ENCODE peak calls at places on chromosomes 13 and 19, in nine cellular contexts. One of them, this sample, is unnamed.

GRCh38 chr13:111371211-111371610 is 50.8 kb downstream of the TEX29 start:
- DNase-seq in aorta: no peak
- DNase-seq in left cardiac atrium: no peak
- DNase-seq in BJ: no peak
- DNase-seq in stimulated activated CD8-positive, alpha-beta memory T cell treated with anti-CD3 and anti-CD28 coated beads, Interleukin-7, amount 100 ng/mL, for 48 hours: no peak
- DNase-seq in CD8-positive, alpha-beta T cell: no peak
- DNase-seq in foreskin fibroblast: peak; percentile 37
- DNase-seq in IMR-90: peak; percentile 3
- DNase-seq in NCI-H2029: no peak
- DNase-seq in this sample: no peak

GRCh38 chr19:41619018-41619571 is 7.8 kb downstream of the CEACAM4 start:
- DNase-seq in aorta: no peak
- DNase-seq in left cardiac atrium: no peak
- DNase-seq in BJ: no peak
- DNase-seq in stimulated activated CD8-positive, alpha-beta memory T cell treated with anti-CD3 and anti-CD28 coated beads, Interleukin-7, amount 100 ng/mL, for 48 hours: no peak
- DNase-seq in CD8-positive, alpha-beta T cell: no peak
- DNase-seq in foreskin fibroblast: no peak
- DNase-seq in IMR-90: no peak
- DNase-seq in NCI-H2029: no peak
- DNase-seq in this sample: no peak

GRCh38 chr13:58051807-58052375 is 420.3 kb downstream of the PCDH17 start:
- DNase-seq in aorta: no peak
- DNase-seq in left cardiac atrium: no peak
- DNase-seq in BJ: no peak
- DNase-seq in stimulated activated CD8-positive, alpha-beta memory T cell treated with anti-CD3 and anti-CD28 coated beads, Interleukin-7, amount 100 ng/mL, for 48 hours: no peak
- DNase-seq in CD8-positive, alpha-beta T cell: no peak
- DNase-seq in foreskin fibroblast: no peak
- DNase-seq in IMR-90: no peak
- DNase-seq in NCI-H2029: no peak
- DNase-seq in this sample: no peak

GRCh38 chr19:2478324-2478755 is 2.4 kb downstream of the GADD45B start:
- DNase-seq in aorta: peak; percentile 83
- DNase-seq in left cardiac atrium: peak; percentile 67
- DNase-seq in BJ: no peak
- DNase-seq in stimulated activated CD8-positive, alpha-beta memory T cell treated with anti-CD3 and anti-CD28 coated beads, Interleukin-7, amount 100 ng/mL, for 48 hours: no peak
- DNase-seq in CD8-positive, alpha-beta T cell: peak; percentile 41
- DNase-seq in foreskin fibroblast: peak; percentile 81
- DNase-seq in IMR-90: peak; percentile 64
- DNase-seq in NCI-H2029: peak; percentile 56
- DNase-seq in this sample: peak; percentile 80

GRCh38 chr19:1863638-1864479 is 480 bp upstream of the KLF16 start:
- DNase-seq in aorta: peak; percentile 95
- DNase-seq in left cardiac atrium: peak; percentile 94
- DNase-seq in BJ: peak; percentile 30
- DNase-seq in stimulated activated CD8-positive, alpha-beta memory T cell treated with anti-CD3 and anti-CD28 coated beads, Interleukin-7, amount 100 ng/mL, for 48 hours: peak; percentile 92
- DNase-seq in CD8-positive, alpha-beta T cell: peak; percentile 88
- DNase-seq in foreskin fibroblast: peak; percentile 98
- DNase-seq in IMR-90: peak; percentile 92
- DNase-seq in NCI-H2029: peak; percentile 92
- DNase-seq in this sample: peak; percentile 87

GRCh38 chr19:3061214-3062161 is 807 bp downstream of the TLE5 start:
- DNase-seq in aorta: peak; percentile 77
- DNase-seq in left cardiac atrium: peak; percentile 73
- DNase-seq in BJ: no peak
- DNase-seq in stimulated activated CD8-positive, alpha-beta memory T cell treated with anti-CD3 and anti-CD28 coated beads, Interleukin-7, amount 100 ng/mL, for 48 hours: peak; percentile 28
- DNase-seq in CD8-positive, alpha-beta T cell: peak; percentile 81
- DNase-seq in foreskin fibroblast: peak; percentile 79
- DNase-seq in IMR-90: peak; percentile 17
- DNase-seq in NCI-H2029: no peak
- DNase-seq in this sample: peak; percentile 83

GRCh38 chr19:10654610-10655456 is 687 bp downstream of the ILF3 start:
- DNase-seq in aorta: peak; percentile 72
- DNase-seq in left cardiac atrium: peak; percentile 58
- DNase-seq in BJ: no peak
- DNase-seq in stimulated activated CD8-positive, alpha-beta memory T cell treated with anti-CD3 and anti-CD28 coated beads, Interleukin-7, amount 100 ng/mL, for 48 hours: peak; percentile 45
- DNase-seq in CD8-positive, alpha-beta T cell: peak; percentile 30
- DNase-seq in foreskin fibroblast: peak; percentile 72
- DNase-seq in IMR-90: no peak
- DNase-seq in NCI-H2029: peak; percentile 65
- DNase-seq in this sample: peak; percentile 75

GRCh38 chr19:3604987-3605343 is 1.7 kb downstream of the TBXA2R start:
- DNase-seq in aorta: no peak
- DNase-seq in left cardiac atrium: no peak
- DNase-seq in BJ: no peak
- DNase-seq in stimulated activated CD8-positive, alpha-beta memory T cell treated with anti-CD3 and anti-CD28 coated beads, Interleukin-7, amount 100 ng/mL, for 48 hours: peak; percentile 17
- DNase-seq in CD8-positive, alpha-beta T cell: peak; percentile 35
- DNase-seq in foreskin fibroblast: no peak
- DNase-seq in IMR-90: no peak
- DNase-seq in NCI-H2029: no peak
- DNase-seq in this sample: no peak

GRCh38 chr19:592101-592500 is 2.4 kb downstream of the HCN2 start:
- DNase-seq in aorta: no peak
- DNase-seq in left cardiac atrium: no peak
- DNase-seq in BJ: no peak
- DNase-seq in stimulated activated CD8-positive, alpha-beta memory T cell treated with anti-CD3 and anti-CD28 coated beads, Interleukin-7, amount 100 ng/mL, for 48 hours: no peak
- DNase-seq in CD8-positive, alpha-beta T cell: no peak
- DNase-seq in foreskin fibroblast: no peak
- DNase-seq in IMR-90: no peak
- DNase-seq in NCI-H2029: no peak
- DNase-seq in this sample: no peak

GRCh38 chr19:3440082-3440481 is 40.2 kb downstream of the SMIM24 start:
- DNase-seq in aorta: peak; percentile 70
- DNase-seq in left cardiac atrium: peak; percentile 58
- DNase-seq in BJ: no peak
- DNase-seq in stimulated activated CD8-positive, alpha-beta memory T cell treated with anti-CD3 and anti-CD28 coated beads, Interleukin-7, amount 100 ng/mL, for 48 hours: peak; percentile 21
- DNase-seq in CD8-positive, alpha-beta T cell: peak; percentile 34
- DNase-seq in foreskin fibroblast: peak; percentile 42
- DNase-seq in IMR-90: no peak
- DNase-seq in NCI-H2029: no peak
- DNase-seq in this sample: no peak

GRCh38 chr13:75687145-75687763 is 51.1 kb downstream of the LMO7 start:
- DNase-seq in aorta: no peak
- DNase-seq in left cardiac atrium: no peak
- DNase-seq in BJ: no peak
- DNase-seq in stimulated activated CD8-positive, alpha-beta memory T cell treated with anti-CD3 and anti-CD28 coated beads, Interleukin-7, amount 100 ng/mL, for 48 hours: no peak
- DNase-seq in CD8-positive, alpha-beta T cell: no peak
- DNase-seq in foreskin fibroblast: peak; percentile 72
- DNase-seq in IMR-90: peak; percentile 68
- DNase-seq in NCI-H2029: no peak
- DNase-seq in this sample: no peak

GRCh38 chr13:92158335-92158734 is 759.9 kb downstream of the GPC5 start:
- DNase-seq in aorta: no peak
- DNase-seq in left cardiac atrium: no peak
- DNase-seq in BJ: no peak
- DNase-seq in stimulated activated CD8-positive, alpha-beta memory T cell treated with anti-CD3 and anti-CD28 coated beads, Interleukin-7, amount 100 ng/mL, for 48 hours: no peak
- DNase-seq in CD8-positive, alpha-beta T cell: no peak
- DNase-seq in foreskin fibroblast: peak; percentile 41
- DNase-seq in IMR-90: peak; percentile 31
- DNase-seq in NCI-H2029: no peak
- DNase-seq in this sample: no peak

GRCh38 chr13:102190930-102191329 is 210.9 kb downstream of the FGF14 start:
- DNase-seq in aorta: no peak
- DNase-seq in left cardiac atrium: no peak
- DNase-seq in BJ: no peak
- DNase-seq in stimulated activated CD8-positive, alpha-beta memory T cell treated with anti-CD3 and anti-CD28 coated beads, Interleukin-7, amount 100 ng/mL, for 48 hours: no peak
- DNase-seq in CD8-positive, alpha-beta T cell: no peak
- DNase-seq in foreskin fibroblast: no peak
- DNase-seq in IMR-90: no peak
- DNase-seq in NCI-H2029: no peak
- DNase-seq in this sample: no peak

GRCh38 chr13:25803626-25804025 is 248.2 kb downstream of the SHISA2 start:
- DNase-seq in aorta: no peak
- DNase-seq in left cardiac atrium: no peak
- DNase-seq in BJ: no peak
- DNase-seq in stimulated activated CD8-positive, alpha-beta memory T cell treated with anti-CD3 and anti-CD28 coated beads, Interleukin-7, amount 100 ng/mL, for 48 hours: no peak
- DNase-seq in CD8-positive, alpha-beta T cell: no peak
- DNase-seq in foreskin fibroblast: no peak
- DNase-seq in IMR-90: no peak
- DNase-seq in NCI-H2029: no peak
- DNase-seq in this sample: no peak

GRCh38 chr19:45280471-45280961 is 29.4 kb downstream of the MARK4 start:
- DNase-seq in aorta: no peak
- DNase-seq in left cardiac atrium: no peak
- DNase-seq in BJ: no peak
- DNase-seq in stimulated activated CD8-positive, alpha-beta memory T cell treated with anti-CD3 and anti-CD28 coated beads, Interleukin-7, amount 100 ng/mL, for 48 hours: no peak
- DNase-seq in CD8-positive, alpha-beta T cell: no peak
- DNase-seq in foreskin fibroblast: no peak
- DNase-seq in IMR-90: no peak
- DNase-seq in NCI-H2029: no peak
- DNase-seq in this sample: no peak

GRCh38 chr13:23969672-23970071 is 72.4 kb upstream of the C1QTNF9B start:
- DNase-seq in aorta: no peak
- DNase-seq in left cardiac atrium: no peak
- DNase-seq in BJ: no peak
- DNase-seq in stimulated activated CD8-positive, alpha-beta memory T cell treated with anti-CD3 and anti-CD28 coated beads, Interleukin-7, amount 100 ng/mL, for 48 hours: no peak
- DNase-seq in CD8-positive, alpha-beta T cell: no peak
- DNase-seq in foreskin fibroblast: peak; percentile 26
- DNase-seq in IMR-90: peak; percentile 56
- DNase-seq in NCI-H2029: no peak
- DNase-seq in this sample: no peak

GRCh38 chr19:40089462-40089861 is 1.3 kb downstream of the ZNF780A start:
- DNase-seq in aorta: no peak
- DNase-seq in left cardiac atrium: peak; percentile 24
- DNase-seq in BJ: no peak
- DNase-seq in stimulated activated CD8-positive, alpha-beta memory T cell treated with anti-CD3 and anti-CD28 coated beads, Interleukin-7, amount 100 ng/mL, for 48 hours: no peak
- DNase-seq in CD8-positive, alpha-beta T cell: no peak
- DNase-seq in foreskin fibroblast: peak; percentile 7
- DNase-seq in IMR-90: peak; percentile 8
- DNase-seq in NCI-H2029: no peak
- DNase-seq in this sample: no peak

GRCh38 chr13:98276486-98276885 is 99.4 kb upstream of the RNF113B start:
- DNase-seq in aorta: no peak
- DNase-seq in left cardiac atrium: no peak
- DNase-seq in BJ: no peak
- DNase-seq in stimulated activated CD8-positive, alpha-beta memory T cell treated with anti-CD3 and anti-CD28 coated beads, Interleukin-7, amount 100 ng/mL, for 48 hours: no peak
- DNase-seq in CD8-positive, alpha-beta T cell: no peak
- DNase-seq in foreskin fibroblast: peak; percentile 22
- DNase-seq in IMR-90: peak; percentile 61
- DNase-seq in NCI-H2029: no peak
- DNase-seq in this sample: no peak

GRCh38 chr13:103101500-103101899 is 35.3 kb upstream of the SLC10A2 start:
- DNase-seq in aorta: no peak
- DNase-seq in left cardiac atrium: no peak
- DNase-seq in BJ: no peak
- DNase-seq in stimulated activated CD8-positive, alpha-beta memory T cell treated with anti-CD3 and anti-CD28 coated beads, Interleukin-7, amount 100 ng/mL, for 48 hours: no peak
- DNase-seq in CD8-positive, alpha-beta T cell: no peak
- DNase-seq in foreskin fibroblast: peak; percentile 3
- DNase-seq in IMR-90: no peak
- DNase-seq in NCI-H2029: no peak
- DNase-seq in this sample: no peak